ENCODE peak calls at places on chromosomes 12 and 14, in five cellular contexts. Q is H9, U is H1, D is adipocyte, Y is HepG2. J is an unnamed sample.
A peak's percentile ranks its signal among the peaks of the same experiment; 100 is the strongest.

GRCh38 chr14:61253064-61253753 is 27.9 kb downstream of the TMEM30B start:
- DNase-seq in Q (no peak), U (no peak), D (no peak), Y (no peak), J (no peak)

GRCh38 chr12:52497975-52498374 is 4.9 kb upstream of the KRT6A start:
- DNase-seq in Q (no peak), U (no peak), D (no peak), Y (no peak), J (no peak)

GRCh38 chr14:105255021-105255507 is 6.7 kb downstream of the BTBD6 start:
- DNase-seq in Q (peak; percentile 17), U (no peak), D (no peak), Y (no peak), J (peak; percentile 8)

GRCh38 chr12:76784600-76785051 is 20.7 kb downstream of the ZDHHC17 start:
- DNase-seq in Q (no peak), U (no peak), D (peak; percentile 86), Y (no peak), J (no peak)

GRCh38 chr14:24978862-24979724 is 70.9 kb downstream of the STXBP6 start:
- DNase-seq in Q (no peak), U (no peak), D (no peak), Y (peak; percentile 93), J (peak; percentile 26)

GRCh38 chr12:3520711-3521110 is 29.7 kb downstream of the PRMT8 start:
- DNase-seq in Q (no peak), U (no peak), D (no peak), Y (no peak), J (no peak)

GRCh38 chr14:24343795-24344660 is 4.2 kb upstream of the RIPK3 start:
- DNase-seq in Q (no peak), U (no peak), D (no peak), Y (peak; percentile 66), J (no peak)

GRCh38 chr12:120757949-120758348 is 32.3 kb downstream of the ACADS start:
- DNase-seq in Q (no peak), U (no peak), D (no peak), Y (no peak), J (no peak)

GRCh38 chr12:4190376-4191063 is 83.0 kb upstream of the CCND2 start:
- DNase-seq in Q (no peak), U (no peak), D (peak; percentile 9), Y (no peak), J (no peak)

GRCh38 chr14:80134321-80134720 is 77.0 kb downstream of the DIO2 start:
- DNase-seq in Q (no peak), U (no peak), D (no peak), Y (no peak), J (no peak)

GRCh38 chr12:120066341-120066740 is 50.2 kb downstream of the RAB35 start:
- DNase-seq in Q (no peak), U (no peak), D (no peak), Y (no peak), J (no peak)

GRCh38 chr12:89162704-89163261 is 189.5 kb downstream of the DUSP6 start:
- DNase-seq in Q (no peak), U (no peak), D (peak; percentile 94), Y (no peak), J (peak; percentile 57)

GRCh38 chr12:124842073-124842749 is 21.5 kb downstream of the SCARB1 start:
- DNase-seq in Q (no peak), U (no peak), D (no peak), Y (no peak), J (no peak)

GRCh38 chr14:22567437-22567836 is 21.6 kb downstream of the DAD1 start:
- DNase-seq in Q (no peak), U (no peak), D (no peak), Y (no peak), J (peak; percentile 51)

GRCh38 chr14:22565391-22565945 is 23.6 kb downstream of the DAD1 start:
- DNase-seq in Q (no peak), U (no peak), D (no peak), Y (no peak), J (no peak)

GRCh38 chr14:22569106-22569748 is 19.8 kb downstream of the DAD1 start:
- DNase-seq in Q (no peak), U (no peak), D (no peak), Y (no peak), J (no peak)

GRCh38 chr14:22564463-22564862 is 24.6 kb downstream of the DAD1 start:
- DNase-seq in Q (no peak), U (no peak), D (no peak), Y (no peak), J (no peak)

DNA sequence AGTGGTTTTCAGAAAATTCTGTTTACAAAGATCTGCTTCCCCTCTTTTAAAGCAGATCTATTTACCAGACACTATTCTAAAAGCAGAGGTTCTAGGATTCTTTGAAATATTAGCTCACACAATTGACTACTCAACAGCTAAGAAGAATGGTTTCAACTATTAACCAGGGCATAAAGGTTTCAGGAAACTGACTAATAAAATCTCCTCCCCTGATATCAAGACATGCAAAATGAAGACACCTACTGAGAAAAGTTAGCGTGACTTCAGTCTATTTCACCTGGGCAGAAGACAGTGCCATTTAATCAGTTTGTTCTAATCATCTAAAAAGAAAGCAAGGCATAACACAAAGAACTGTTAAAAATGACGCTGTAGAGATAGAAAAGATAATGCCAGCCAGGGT is 22.2 kb downstream of the DAD1 start:
- DNase-seq in Q (no peak), U (no peak), D (no peak), Y (no peak), J (no peak)
- H3K9ac ChIP-seq in Q (no peak overlapping the region), U (no peak overlapping the region), D (no peak overlapping the region), Y (no peak overlapping the region), J (peak overlapping the region; percentile 26)

GRCh38 chr12:49043856-49044258 is 16.7 kb downstream of the KMT2D start:
- DNase-seq in Q (peak; percentile 85), U (no peak), D (peak; percentile 57), Y (peak; percentile 34), J (peak; percentile 58)

GRCh38 chr12:49041036-49041880 is 19.3 kb downstream of the KMT2D start:
- DNase-seq in Q (no peak), U (no peak), D (no peak), Y (no peak), J (no peak)

GRCh38 chr12:49043241-49043640 is 17.4 kb downstream of the KMT2D start:
- DNase-seq in Q (no peak), U (no peak), D (no peak), Y (no peak), J (no peak)

GRCh38 chr12:49040364-49040855 is 20.2 kb downstream of the KMT2D start:
- DNase-seq in Q (no peak), U (no peak), D (no peak), Y (no peak), J (no peak)

GRCh38 chr12:49041881-49042484 is 18.6 kb downstream of the KMT2D start:
- DNase-seq in Q (no peak), U (no peak), D (no peak), Y (no peak), J (no peak)
- H3K9ac ChIP-seq in Q (no peak overlapping the region), U (no peak overlapping the region), D (no peak overlapping the region), Y (no peak overlapping the region), J (no peak overlapping the region)

GRCh38 chr12:51343201-51343600 is 3.3 kb downstream of the CELA1 start:
- DNase-seq in Q (no peak), U (no peak), D (no peak), Y (no peak), J (no peak)

GRCh38 chr12:51345681-51346080 is 798 bp downstream of the CELA1 start:
- DNase-seq in Q (no peak), U (no peak), D (no peak), Y (no peak), J (no peak)

GRCh38 chr12:51339750-51340149 is 6.7 kb downstream of the CELA1 start:
- DNase-seq in Q (no peak), U (no peak), D (no peak), Y (no peak), J (no peak)

GRCh38 chr12:51342416-51342815 is 4.1 kb downstream of the CELA1 start:
- DNase-seq in Q (no peak), U (no peak), D (no peak), Y (no peak), J (no peak)

DNA sequence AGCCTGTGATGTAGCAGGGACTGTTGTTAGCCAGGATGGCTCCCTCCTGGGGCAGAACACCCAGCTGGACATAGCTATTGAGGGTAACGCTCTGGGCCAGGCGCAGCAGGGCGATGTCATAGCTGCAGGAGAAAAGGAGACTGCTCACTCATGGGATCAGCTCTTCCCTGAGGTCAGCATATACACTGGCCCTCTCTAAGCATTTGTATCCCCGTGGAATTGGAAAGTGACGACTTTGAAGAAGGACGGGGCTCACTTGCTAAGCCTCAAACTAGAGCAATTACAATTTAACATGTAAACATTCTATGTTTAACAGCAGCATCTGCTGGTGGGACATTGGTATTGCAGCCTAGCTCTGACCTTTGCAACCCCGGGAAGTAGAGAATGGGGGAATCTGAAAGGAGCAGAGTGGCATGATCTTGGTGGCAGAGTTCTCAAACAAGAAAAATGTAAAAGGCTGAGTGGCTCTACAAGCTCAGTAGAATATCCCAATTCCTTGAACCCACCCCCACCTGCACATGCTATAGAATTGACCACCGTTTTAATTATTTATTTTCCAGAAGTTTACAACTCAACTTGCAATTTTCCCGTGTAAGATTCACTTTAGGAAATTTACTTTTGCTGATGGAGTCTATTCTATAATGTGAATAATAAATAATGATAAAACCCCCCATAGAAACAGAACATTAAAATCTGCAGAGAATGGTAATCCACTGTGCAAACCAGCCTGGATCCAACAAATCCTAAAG is 5.0 kb downstream of the CELA1 start:
- DNase-seq in Q (peak; percentile 77), U (no peak), D (peak; percentile 90), Y (peak; percentile 47), J (peak; percentile 80)
- H3K9ac ChIP-seq in Q (no peak overlapping the region), U (no peak overlapping the region), D (peak overlapping the region; percentile 41), Y (peak overlapping the region; percentile 10), J (no peak overlapping the region)

GRCh38 chr14:101889366-101889765 is 75.0 kb upstream of the DYNC1H1 start:
- DNase-seq in Q (no peak), U (no peak), D (no peak), Y (no peak), J (no peak)
- H3K9ac ChIP-seq in Q (no peak overlapping the region), U (no peak overlapping the region), D (no peak overlapping the region), Y (no peak overlapping the region), J (no peak overlapping the region)